ENCODE peak calls at places on chromosomes 12 and 14, in four cellular contexts. E is mammary epithelial cell; T is CD4-positive, CD25-positive, alpha-beta regulatory T cell; H is thyroid gland. I is an unnamed sample.

GRCh38 chr14:59055439-59056045 is 132.9 kb upstream of the DAAM1 start:
- DNase-seq in H (peak; percentile 29), E (peak; percentile 31), T (no peak), I (peak; percentile 67)

GRCh38 chr14:64806202-64806861 is 73.4 kb downstream of the SPTB start:
- DNase-seq in T (no peak), E (peak; percentile 80), H (no peak), I (no peak)

GRCh38 chr12:87866602-87867292 is 162.5 kb downstream of the C12orf50 start:
- DNase-seq in E (peak; percentile 8), H (no peak), T (no peak), I (no peak)

GRCh38 chr12:18373176-18373575 is 111.9 kb downstream of the PIK3C2G start:
- DNase-seq in T (no peak), E (no peak), H (no peak), I (no peak)

GRCh38 chr14:61925043-61925442 is 162.8 kb downstream of the SNAPC1 start:
- DNase-seq in T (no peak), H (peak; percentile 48), E (peak; percentile 16), I (no peak)

GRCh38 chr12:12899530-12900380 is 8.4 kb downstream of the GPRC5A start:
- DNase-seq in T (no peak), H (peak; percentile 67), E (peak; percentile 79), I (no peak)

GRCh38 chr14:31895206-31895605 is 181.9 kb upstream of the ARHGAP5 start:
- DNase-seq in E (peak; percentile 87), H (no peak), T (no peak), I (no peak)

GRCh38 chr14:59321184-59321952 is 132.9 kb downstream of the DAAM1 start:
- DNase-seq in H (peak; percentile 32), E (peak; percentile 72), T (no peak), I (no peak)

GRCh38 chr14:96630281-96630680 is 128.1 kb downstream of the PAPOLA start:
- DNase-seq in E (no peak), T (no peak), H (no peak), I (no peak)

GRCh38 chr14:103207038-103207403 is 83.8 kb downstream of the TNFAIP2 start:
- DNase-seq in T (no peak), H (peak; percentile 87), E (no peak), I (peak; percentile 83)

GRCh38 chr12:3380200-3381020 is 110.6 kb upstream of the PRMT8 start:
- DNase-seq in E (no peak), T (no peak), H (no peak), I (no peak)

GRCh38 chr12:130031041-130031440 is 127.2 kb upstream of the TMEM132D start:
- DNase-seq in E (no peak), T (no peak), H (no peak), I (no peak)

GRCh38 chr12:129325566-129325965 is 472.3 kb downstream of the GLT1D1 start:
- DNase-seq in T (no peak), H (no peak), E (no peak), I (no peak)

GRCh38 chr14:100321473-100322137 is 1.5 kb upstream of the SLC25A47 start:
- DNase-seq in H (no peak), T (no peak), E (no peak), I (no peak)

GRCh38 chr12:88291498-88292131 is 149.5 kb downstream of the TMTC3 start:
- DNase-seq in E (no peak), T (no peak), H (no peak), I (no peak)

GRCh38 chr12:109737111-109737510 is 23.5 kb downstream of the FAM222A start:
- DNase-seq in E (no peak), T (no peak), H (no peak), I (no peak)

GRCh38 chr12:31591308-31591901 is 469 bp upstream of the DENND5B start:
- DNase-seq in H (peak; percentile 50), E (no peak), T (no peak), I (no peak)

DNA sequence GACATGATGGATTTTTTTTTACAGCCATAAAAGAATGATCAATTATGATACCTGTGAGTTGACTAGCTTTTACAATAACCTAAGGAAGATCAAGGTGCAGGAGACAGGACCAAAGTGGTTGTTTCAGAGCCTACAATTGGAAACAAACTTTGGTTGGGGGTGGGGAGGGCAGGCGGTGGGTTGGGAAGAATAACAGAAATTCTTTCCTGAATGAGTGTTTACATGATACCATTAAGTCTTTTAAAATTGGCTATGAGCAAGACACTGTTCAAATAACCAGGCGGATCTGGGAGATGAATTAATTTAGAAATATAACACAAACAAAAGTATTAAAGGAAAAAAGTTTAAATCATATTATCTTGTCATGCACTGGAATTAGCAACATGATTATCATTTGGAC is 7.2 kb downstream of the NFYB start:
- DNase-seq in H (no peak), T (no peak), E (no peak), I (no peak)
- H3K9me3 ChIP-seq in H (no peaks in the 10 kb centered on the region), T (no peaks in the 10 kb centered on the region), E (no peaks in the 10 kb centered on the region), I (no peaks in the 10 kb centered on the region)

DNA sequence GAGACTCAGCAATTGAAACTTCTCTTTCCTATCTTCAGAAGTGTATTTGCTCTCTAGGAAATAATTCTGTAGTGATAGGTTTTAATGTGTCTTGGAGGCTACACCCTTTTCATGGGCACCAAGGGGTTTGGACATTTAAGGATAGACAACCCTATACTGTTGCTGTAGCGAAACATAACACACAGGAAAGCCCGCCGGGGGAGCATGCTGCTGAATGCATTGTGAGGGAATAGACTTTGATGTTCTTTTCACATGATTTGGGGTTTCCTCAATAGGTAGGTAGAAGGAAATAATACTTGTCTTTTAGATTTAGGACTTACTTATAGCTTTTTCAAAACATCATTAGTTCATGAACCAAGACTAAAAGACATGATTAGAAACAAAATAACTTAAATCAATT is 97.0 kb downstream of the PELI2 start:
- DNase-seq in E (no peak), T (no peak), H (no peak), I (no peak)
- H3K4me1 ChIP-seq in E (no peaks in the 10 kb centered on the region), T (peaks cover 4% of the 10 kb centered on the region), H (peaks cover 10% of the 10 kb centered on the region), I (peaks cover 3% of the 10 kb centered on the region)

GRCh38 chr14:37620856-37621255 is 25.4 kb downstream of the TTC6 start:
- DNase-seq in H (no peak), T (no peak), E (no peak), I (no peak)

GRCh38 chr14:37615582-37616289 is 20.3 kb downstream of the TTC6 start:
- DNase-seq in T (no peak), E (peak; percentile 15), H (no peak), I (no peak)

GRCh38 chr14:37616853-37617252 is 21.4 kb downstream of the TTC6 start:
- DNase-seq in T (no peak), E (no peak), H (no peak), I (no peak)

GRCh38 chr14:37618498-37619041 is 23.1 kb downstream of the TTC6 start:
- DNase-seq in T (no peak), H (no peak), E (no peak), I (no peak)

DNA sequence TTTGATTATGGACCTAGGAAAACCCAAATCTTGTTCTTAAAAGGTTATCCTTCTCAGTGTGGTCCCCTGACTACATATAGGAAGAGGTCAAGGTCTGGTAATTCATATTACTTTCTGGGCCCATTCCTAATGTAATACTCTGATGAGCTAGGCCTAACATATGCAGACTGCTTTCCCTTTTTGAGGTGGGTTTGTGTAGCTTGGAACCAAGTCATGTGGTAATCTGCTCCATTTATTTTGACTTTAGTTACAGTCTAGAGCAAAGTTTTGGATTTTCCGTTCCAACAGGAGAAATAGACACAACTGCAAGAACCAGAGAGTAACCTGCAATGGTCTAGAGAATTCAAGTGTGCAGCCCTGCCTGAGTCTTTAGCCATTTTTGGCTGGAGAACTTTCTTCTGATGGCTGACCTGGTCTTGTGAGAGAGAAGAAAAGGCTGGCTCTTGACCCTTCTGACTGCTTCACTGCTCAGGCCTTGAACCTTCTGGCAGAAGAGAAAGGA is 22.5 kb downstream of the TTC6 start:
- DNase-seq in T (no peak), H (no peak), E (no peak), I (no peak)
- H3K9me3 ChIP-seq in T (peaks cover 20% of the 10 kb centered on the region), H (no peaks in the 10 kb centered on the region), E (peaks cover 13% of the 10 kb centered on the region), I (peaks cover 25% of the 10 kb centered on the region)

DNA sequence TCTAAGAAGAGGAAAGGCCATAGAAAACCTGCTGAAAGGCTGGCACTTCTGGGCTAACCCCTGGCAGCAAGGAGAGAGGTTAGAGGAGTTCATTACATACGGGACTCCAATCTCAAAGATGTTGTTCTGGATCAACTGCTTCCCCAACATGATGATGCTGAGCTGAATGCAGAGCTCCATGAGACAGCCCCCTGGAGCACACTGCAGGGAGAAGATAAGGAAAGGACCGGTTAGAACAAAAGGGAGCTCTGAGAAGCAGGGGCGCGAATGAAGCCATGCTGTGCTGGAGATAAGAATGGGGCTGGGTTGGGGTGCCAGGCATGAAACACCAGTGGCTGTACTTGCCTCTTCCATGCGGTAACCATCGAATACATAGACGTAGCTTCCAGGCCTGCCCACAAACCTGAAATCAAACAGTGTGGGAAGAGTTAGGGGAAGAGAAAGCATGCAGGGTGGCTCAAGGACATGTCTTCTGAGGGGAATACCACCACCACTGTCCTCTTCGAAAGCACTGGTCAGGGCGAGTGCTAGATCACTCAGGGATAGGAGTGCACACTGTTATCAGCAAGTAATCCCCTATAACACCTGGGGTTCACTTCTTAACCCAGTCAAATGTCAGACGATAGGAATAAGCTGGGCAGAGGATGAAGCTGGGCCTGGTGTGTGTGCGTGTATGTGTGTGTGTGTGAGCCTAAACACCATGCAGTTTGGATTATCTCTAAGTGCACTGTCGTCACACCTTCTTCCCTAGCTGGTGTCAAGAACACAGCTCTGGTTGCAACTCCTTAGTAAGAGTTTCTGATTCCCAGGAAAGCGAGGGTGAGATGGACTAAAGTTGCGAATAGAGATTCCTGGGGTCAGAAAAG is 180.9 kb downstream of the NTF3 start:
- DNase-seq in E (no peak), H (no peak), T (no peak), I (no peak)
- H3K4me1 ChIP-seq in E (no peaks in the 10 kb centered on the region), H (no peaks in the 10 kb centered on the region), T (no peaks in the 10 kb centered on the region), I (no peaks in the 10 kb centered on the region)

DNA sequence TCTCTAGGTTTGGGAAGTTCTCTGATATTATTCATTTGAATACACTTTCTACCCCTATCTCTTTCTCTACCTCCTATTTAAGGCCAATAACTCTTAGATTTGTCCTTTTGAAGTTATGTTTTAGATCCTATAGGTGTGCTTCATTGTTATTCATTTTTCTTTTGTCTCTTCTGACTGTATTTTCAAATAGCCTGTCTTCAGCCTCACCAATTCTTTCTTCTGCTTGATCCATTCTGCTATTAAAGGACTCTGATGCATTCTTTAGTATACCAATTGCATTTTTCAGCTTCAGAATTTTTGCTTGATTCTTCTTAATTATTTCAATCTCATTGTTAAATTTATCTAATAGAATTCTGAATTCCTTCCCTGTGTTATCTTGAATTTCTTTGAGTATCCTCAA is 199.2 kb downstream of the CRADD start:
- DNase-seq in H (no peak), E (no peak), T (no peak), I (no peak)
- H3K9me3 ChIP-seq in H (no peaks in the 10 kb centered on the region), E (peaks cover 4% of the 10 kb centered on the region), T (peaks cover 35% of the 10 kb centered on the region), I (peaks cover 25% of the 10 kb centered on the region)

GRCh38 chr12:93581370-93581769 is 8.9 kb downstream of the SOCS2 start:
- DNase-seq in T (no peak), E (no peak), H (no peak), I (no peak)
- H3K4me1 ChIP-seq in T (peaks cover 4% of the 10 kb centered on the region), E (no peaks in the 10 kb centered on the region), H (no peaks in the 10 kb centered on the region), I (no peaks in the 10 kb centered on the region)